ENCODE peak calls at places on chromosomes 12 and 14, in five cellular contexts. U, T, O, N and B are unnamed samples.

GRCh38 chr12:110816761-110817160 is 30.0 kb upstream of the CCDC63 start:
- DNase-seq in U (no peak), T (no peak), O (no peak), N (no peak), B (no peak)

GRCh38 chr12:50059440-50060119 is 2.2 kb downstream of the ASIC1 start:
- DNase-seq in U (no peak), T (no peak), O (no peak), N (no peak), B (no peak)

GRCh38 chr12:89187507-89187906 is 164.8 kb downstream of the DUSP6 start:
- DNase-seq in U (no peak), T (no peak), O (no peak), N (no peak), B (no peak)

GRCh38 chr12:110683888-110684287 is 5.0 kb downstream of the HVCN1 start:
- DNase-seq in U (no peak), T (no peak), O (no peak), N (peak), B (no peak)

GRCh38 chr12:18824287-18824686 is 86.4 kb downstream of the CAPZA3 start:
- DNase-seq in U (no peak), T (no peak), O (no peak), N (no peak), B (no peak)

GRCh38 chr14:78829274-78829673 is 659.1 kb downstream of the NRXN3 start:
- DNase-seq in U (no peak), T (no peak), O (no peak), N (no peak), B (no peak)

GRCh38 chr14:23321572-23322547 is 603 bp downstream of the PABPN1 start:
- DNase-seq in U (no peak), T (peak), O (peak), N (peak), B (peak)

GRCh38 chr14:85701763-85702162 is 171.8 kb downstream of the FLRT2 start:
- DNase-seq in U (no peak), T (no peak), O (no peak), N (no peak), B (no peak)

GRCh38 chr12:109727039-109727723 is 13.6 kb downstream of the FAM222A start:
- DNase-seq in U (no peak), T (no peak), O (peak), N (peak), B (no peak)

GRCh38 chr12:8662592-8662991 is at the start of gene MFAP5:
- DNase-seq in U (no peak), T (no peak), O (no peak), N (no peak), B (no peak)

GRCh38 chr14:100386121-100386520 is 63.0 kb downstream of the SLC25A47 start:
- DNase-seq in U (no peak), T (no peak), O (no peak), N (no peak), B (no peak)

GRCh38 chr14:100387450-100387849 is 64.3 kb downstream of the SLC25A47 start:
- DNase-seq in U (no peak), T (no peak), O (no peak), N (no peak), B (no peak)

GRCh38 chr14:100389497-100390104 is 66.5 kb downstream of the SLC25A47 start:
- DNase-seq in U (no peak), T (no peak), O (no peak), N (no peak), B (no peak)

GRCh38 chr14:100386846-100387245 is 63.7 kb downstream of the SLC25A47 start:
- DNase-seq in U (no peak), T (no peak), O (no peak), N (no peak), B (no peak)

GRCh38 chr14:100388137-100389050 is 65.3 kb downstream of the SLC25A47 start:
- DNase-seq in U (no peak), T (peak), O (no peak), N (no peak), B (no peak)
- TF ChIP-seq FOXM1 in U (no peak), T (no peak), O (no peak), N (no peak), B (no peak)

DNA sequence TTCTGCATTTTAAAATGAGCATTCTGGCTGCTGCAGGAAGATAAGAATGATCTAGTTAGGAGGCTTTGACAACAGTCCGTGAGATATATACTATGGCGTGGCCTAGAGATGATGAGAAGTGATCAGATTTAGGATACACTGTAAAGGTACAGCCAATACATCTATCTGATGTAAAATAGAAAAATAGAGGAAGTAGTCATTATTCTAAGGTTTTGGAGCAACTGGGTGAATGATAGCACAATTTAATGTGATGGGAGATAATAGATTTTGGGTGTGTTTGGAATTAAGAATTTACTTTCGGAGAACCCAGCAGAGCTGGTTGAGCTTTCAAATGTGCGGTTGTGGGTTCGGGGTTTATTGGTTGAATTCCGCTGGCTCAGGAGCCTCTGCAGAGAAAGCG is at the start of gene ANP32D:
- DNase-seq in U (no peak), T (no peak), O (no peak), N (no peak), B (no peak)
- TF ChIP-seq FOXM1 in U (no peak), T (no peak), O (no peak), N (no peak), B (no peak)

GRCh38 chr14:101347893-101348777 is 213.2 kb upstream of the DIO3 start:
- DNase-seq in U (no peak), T (no peak), O (no peak), N (no peak), B (no peak)
- TF ChIP-seq FOXM1 in U (no peak), T (no peak), O (no peak), N (no peak), B (no peak)

GRCh38 chr12:53499261-53500118 is at the start of gene MAP3K12:
- DNase-seq in U (no peak), T (peak), O (no peak), N (peak), B (no peak)
- TF ChIP-seq FOXM1 in U (no peak), T (no peak), O (no peak), N (no peak), B (no peak)